ENCODE peak calls at places on chromosomes 12 and 14, in nine cellular contexts. M, L, N, J, P, W, F, I and H are unnamed samples.

GRCh38 chr14:94998702-94999101 is 158.6 kb downstream of the DICER1 start:
- DNase-seq in M (peak; percentile 11), L (no peak), N (no peak), J (no peak), P (no peak), W (no peak), F (no peak), I (no peak), H (no peak)

GRCh38 chr12:1696800-1697199 is 5.9 kb downstream of the ADIPOR2 start:
- DNase-seq in M (no peak), L (no peak), N (no peak), J (no peak), P (no peak), W (no peak), F (no peak), I (no peak), H (no peak)

GRCh38 chr14:91332448-91333059 is 85.1 kb downstream of the CCDC88C start:
- DNase-seq in M (no peak), L (no peak), N (no peak), J (no peak), P (no peak), W (no peak), F (no peak), I (no peak), H (no peak)

GRCh38 chr12:22160396-22161003 is 114.5 kb downstream of the CMAS start:
- DNase-seq in M (no peak), L (no peak), N (no peak), J (no peak), P (no peak), W (no peak), F (no peak), I (no peak), H (no peak)

GRCh38 chr12:123894823-123895338 is 77.8 kb downstream of the CCDC92 start:
- DNase-seq in M (no peak), L (no peak), N (no peak), J (peak; percentile 38), P (no peak), W (no peak), F (no peak), I (no peak), H (no peak)

GRCh38 chr12:28869197-28869596 is 279.9 kb upstream of the FAR2 start:
- DNase-seq in M (peak; percentile 100), L (no peak), N (no peak), J (peak; percentile 66), P (no peak), W (no peak), F (peak; percentile 97), I (no peak), H (no peak)

GRCh38 chr12:69732088-69732487 is 6.6 kb upstream of the RAB3IP start:
- DNase-seq in M (peak; percentile 66), L (no peak), N (no peak), J (peak; percentile 9), P (no peak), W (no peak), F (peak; percentile 83), I (no peak), H (peak; percentile 61)

GRCh38 chr14:51129130-51129529 is 34.2 kb upstream of the TRIM9 start:
- DNase-seq in M (no peak), L (no peak), N (no peak), J (no peak), P (no peak), W (no peak), F (no peak), I (peak; percentile 28), H (no peak)

GRCh38 chr12:77325505-77325904 is 260.1 kb upstream of the E2F7 start:
- DNase-seq in M (no peak), L (peak; percentile 60), N (no peak), J (no peak), P (no peak), W (no peak), F (no peak), I (peak; percentile 13), H (no peak)

GRCh38 chr14:69713127-69713800 is 53.7 kb upstream of the SRSF5 start:
- DNase-seq in M (no peak), L (peak; percentile 67), N (no peak), J (no peak), P (peak; percentile 27), W (no peak), F (peak; percentile 88), I (peak; percentile 75), H (peak; percentile 31)

GRCh38 chr12:25975682-25976081 is 17.2 kb downstream of the RASSF8 start:
- DNase-seq in M (no peak), L (no peak), N (no peak), J (no peak), P (no peak), W (no peak), F (no peak), I (no peak), H (no peak)
- H3K79me2 ChIP-seq in M (peaks cover 99% of the 10 kb centered on the region), L (peaks cover 98% of the 10 kb centered on the region), N (no peaks in the 10 kb centered on the region), J (peaks cover 71% of the 10 kb centered on the region), P (peaks cover 3% of the 10 kb centered on the region), W (no peaks in the 10 kb centered on the region), F (peaks cover 94% of the 10 kb centered on the region), I (peaks cover 51% of the 10 kb centered on the region), H (peaks cover 59% of the 10 kb centered on the region)

GRCh38 chr12:42474391-42474790 is 115.2 kb downstream of the PRICKLE1 start:
- DNase-seq in M (peak; percentile 84), L (no peak), N (no peak), J (peak; percentile 20), P (no peak), W (peak; percentile 68), F (peak; percentile 95), I (no peak), H (no peak)
- H3K79me2 ChIP-seq in M (peaks cover 58% of the 10 kb centered on the region), L (peaks cover 80% of the 10 kb centered on the region), N (no peaks in the 10 kb centered on the region), J (peaks cover 15% of the 10 kb centered on the region), P (no peaks in the 10 kb centered on the region), W (no peaks in the 10 kb centered on the region), F (peaks cover 85% of the 10 kb centered on the region), I (peaks cover 8% of the 10 kb centered on the region), H (peaks cover 16% of the 10 kb centered on the region)

DNA sequence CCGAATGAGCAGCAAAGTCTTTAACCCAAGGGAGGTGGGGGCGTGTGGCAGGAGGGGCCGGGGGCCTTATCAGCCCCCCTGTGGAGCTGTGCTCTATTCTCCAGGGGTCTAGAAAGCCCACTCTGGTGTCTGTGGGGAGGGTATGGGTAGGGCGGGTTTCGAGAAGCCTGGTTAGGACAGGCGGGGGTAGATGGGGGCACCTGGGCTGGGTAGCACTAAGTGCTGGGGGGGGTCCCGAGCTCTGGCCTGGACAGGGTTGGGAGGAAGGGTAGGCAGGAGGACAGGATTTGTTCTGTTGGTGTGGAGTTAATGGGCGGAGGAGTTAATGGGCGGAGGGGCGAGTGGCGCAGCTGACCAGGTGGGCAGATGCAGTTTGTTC is 2.0 kb downstream of the PACS2 start:
- DNase-seq in M (no peak), L (no peak), N (no peak), J (no peak), P (no peak), W (no peak), F (no peak), I (no peak), H (no peak)
- H3K79me2 ChIP-seq in M (peaks cover 59% of the 10 kb centered on the region), L (peaks cover 52% of the 10 kb centered on the region), N (peaks cover 25% of the 10 kb centered on the region), J (peaks cover 12% of the 10 kb centered on the region), P (peaks cover 12% of the 10 kb centered on the region), W (peaks cover 55% of the 10 kb centered on the region), F (peaks cover 57% of the 10 kb centered on the region), I (peaks cover 18% of the 10 kb centered on the region), H (peaks cover 61% of the 10 kb centered on the region)

DNA sequence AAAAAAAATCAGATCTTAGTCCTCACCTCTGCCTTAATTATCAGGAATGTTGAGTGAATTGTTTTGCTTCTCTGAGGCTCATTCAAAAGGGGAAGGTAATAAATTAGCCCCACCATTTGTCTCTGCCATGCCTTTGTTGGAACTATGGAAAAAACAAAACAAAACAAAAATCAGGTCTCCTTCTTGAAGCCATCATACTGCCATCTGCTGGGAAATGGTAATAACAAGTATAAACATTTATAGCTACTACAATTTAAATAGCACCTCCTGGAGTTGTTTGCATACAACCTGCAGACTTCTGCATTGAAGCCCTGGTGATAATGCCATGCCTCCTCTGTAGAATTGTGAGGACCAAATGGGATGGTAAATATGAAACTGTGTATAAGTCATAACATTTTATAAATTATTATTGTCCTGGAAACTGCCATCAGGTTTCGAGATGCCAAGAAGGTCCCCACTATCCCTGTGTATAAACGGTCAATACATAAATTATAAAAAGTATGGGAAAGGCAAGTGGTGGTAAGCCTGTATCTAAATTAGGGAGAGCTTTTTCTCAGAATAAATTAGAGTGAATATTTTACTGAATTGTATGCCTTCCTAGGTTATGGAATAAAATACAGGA is 87.2 kb upstream of the FGD4 start:
- DNase-seq in M (peak; percentile 68), L (no peak), N (no peak), J (peak; percentile 84), P (peak; percentile 66), W (peak; percentile 55), F (peak; percentile 45), I (peak; percentile 85), H (peak; percentile 50)
- H3K79me2 ChIP-seq in M (no peaks in the 10 kb centered on the region), L (peaks cover 3% of the 10 kb centered on the region), N (no peaks in the 10 kb centered on the region), J (no peaks in the 10 kb centered on the region), P (no peaks in the 10 kb centered on the region), W (no peaks in the 10 kb centered on the region), F (no peaks in the 10 kb centered on the region), I (no peaks in the 10 kb centered on the region), H (no peaks in the 10 kb centered on the region)

GRCh38 chr12:93469386-93469785 is 2.1 kb downstream of the MRPL42 start:
- DNase-seq in M (no peak), L (no peak), N (no peak), J (no peak), P (no peak), W (no peak), F (no peak), I (no peak), H (no peak)
- H3K79me2 ChIP-seq in M (peaks cover 53% of the 10 kb centered on the region), L (peaks cover 66% of the 10 kb centered on the region), N (peaks cover 55% of the 10 kb centered on the region), J (peaks cover 27% of the 10 kb centered on the region), P (peaks cover 39% of the 10 kb centered on the region), W (peaks cover 67% of the 10 kb centered on the region), F (peaks cover 58% of the 10 kb centered on the region), I (peaks cover 32% of the 10 kb centered on the region), H (peaks cover 42% of the 10 kb centered on the region)